ENCODE peak calls at places on chromosomes 6 and 20, in seven cellular contexts. One of them, this sample, is unnamed.

GRCh38 chr20:22080985-22081384 is 375.5 kb downstream of the PAX1 start:
- DNase-seq in left ventricle myocardium inferior: no peak
- DNase-seq in DMS79: no peak
- DNase-seq in NCI-H2107: no peak
- DNase-seq in SJSA1: no peak
- DNase-seq in astrocyte: no peak
- DNase-seq in AG04450: no peak
- DNase-seq in this sample: no peak

GRCh38 chr6:111952821-111953535 is 79.7 kb upstream of the FYN start:
- DNase-seq in left ventricle myocardium inferior: no peak
- DNase-seq in DMS79: no peak
- DNase-seq in NCI-H2107: no peak
- DNase-seq in SJSA1: no peak
- DNase-seq in astrocyte: no peak
- DNase-seq in AG04450: no peak
- DNase-seq in this sample: no peak

GRCh38 chr20:51387125-51387865 is 155.2 kb downstream of the NFATC2 start:
- DNase-seq in left ventricle myocardium inferior: no peak
- DNase-seq in DMS79: no peak
- DNase-seq in NCI-H2107: no peak
- DNase-seq in SJSA1: no peak
- DNase-seq in astrocyte: no peak
- DNase-seq in AG04450: no peak
- DNase-seq in this sample: no peak

GRCh38 chr6:106077170-106077569 is 9.0 kb upstream of the PRDM1 start:
- DNase-seq in left ventricle myocardium inferior: no peak
- DNase-seq in DMS79: no peak
- DNase-seq in NCI-H2107: no peak
- DNase-seq in SJSA1: no peak
- DNase-seq in astrocyte: no peak
- DNase-seq in AG04450: no peak
- DNase-seq in this sample: no peak

GRCh38 chr6:3124667-3125066 is 6.2 kb downstream of the BPHL start:
- DNase-seq in left ventricle myocardium inferior: no peak
- DNase-seq in DMS79: no peak
- DNase-seq in NCI-H2107: no peak
- DNase-seq in SJSA1: no peak
- DNase-seq in astrocyte: no peak
- DNase-seq in AG04450: no peak
- DNase-seq in this sample: no peak

GRCh38 chr6:100304575-100304974 is 160.1 kb downstream of the SIM1 start:
- DNase-seq in left ventricle myocardium inferior: no peak
- DNase-seq in DMS79: no peak
- DNase-seq in NCI-H2107: no peak
- DNase-seq in SJSA1: no peak
- DNase-seq in astrocyte: no peak
- DNase-seq in AG04450: no peak
- DNase-seq in this sample: no peak

GRCh38 chr6:90286884-90287488 is 9.7 kb downstream of the BACH2 start:
- DNase-seq in left ventricle myocardium inferior: no peak
- DNase-seq in DMS79: no peak
- DNase-seq in NCI-H2107: no peak
- DNase-seq in SJSA1: no peak
- DNase-seq in astrocyte: no peak
- DNase-seq in AG04450: no peak
- DNase-seq in this sample: no peak

GRCh38 chr6:4640139-4640538 is 136.1 kb upstream of the CDYL start:
- DNase-seq in left ventricle myocardium inferior: no peak
- DNase-seq in DMS79: no peak
- DNase-seq in NCI-H2107: no peak
- DNase-seq in SJSA1: no peak
- DNase-seq in astrocyte: peak; percentile 36
- DNase-seq in AG04450: peak; percentile 27
- DNase-seq in this sample: no peak

GRCh38 chr6:170583736-170584180 is 679 bp downstream of the PDCD2 start:
- DNase-seq in left ventricle myocardium inferior: no peak
- DNase-seq in DMS79: no peak
- DNase-seq in NCI-H2107: no peak
- DNase-seq in SJSA1: no peak
- DNase-seq in astrocyte: no peak
- DNase-seq in AG04450: no peak
- DNase-seq in this sample: no peak

GRCh38 chr6:29676981-29677601 is 3.9 kb downstream of the ZFP57 start:
- DNase-seq in left ventricle myocardium inferior: no peak
- DNase-seq in DMS79: no peak
- DNase-seq in NCI-H2107: no peak
- DNase-seq in SJSA1: no peak
- DNase-seq in astrocyte: no peak
- DNase-seq in AG04450: no peak
- DNase-seq in this sample: no peak

GRCh38 chr6:137975058-137975940 is 108.2 kb downstream of the TNFAIP3 start:
- DNase-seq in left ventricle myocardium inferior: no peak
- DNase-seq in DMS79: no peak
- DNase-seq in NCI-H2107: no peak
- DNase-seq in SJSA1: no peak
- DNase-seq in astrocyte: no peak
- DNase-seq in AG04450: no peak
- DNase-seq in this sample: no peak

GRCh38 chr6:64034840-64035656 is 399.4 kb downstream of the PHF3 start:
- DNase-seq in left ventricle myocardium inferior: no peak
- DNase-seq in DMS79: no peak
- DNase-seq in NCI-H2107: no peak
- DNase-seq in SJSA1: no peak
- DNase-seq in astrocyte: no peak
- DNase-seq in AG04450: peak; percentile 11
- DNase-seq in this sample: no peak

GRCh38 chr6:43239054-43239453 is 4.2 kb upstream of the TTBK1 start:
- DNase-seq in left ventricle myocardium inferior: no peak
- DNase-seq in DMS79: no peak
- DNase-seq in NCI-H2107: no peak
- DNase-seq in SJSA1: no peak
- DNase-seq in astrocyte: no peak
- DNase-seq in AG04450: no peak
- DNase-seq in this sample: no peak

GRCh38 chr6:97059473-97059872 is 134.9 kb downstream of the KLHL32 start:
- DNase-seq in left ventricle myocardium inferior: no peak
- DNase-seq in DMS79: no peak
- DNase-seq in NCI-H2107: peak; percentile 20
- DNase-seq in SJSA1: no peak
- DNase-seq in astrocyte: peak; percentile 22
- DNase-seq in AG04450: no peak
- DNase-seq in this sample: no peak

GRCh38 chr20:61518424-61518951 is 266.4 kb downstream of the CDH4 start:
- DNase-seq in left ventricle myocardium inferior: no peak
- DNase-seq in DMS79: no peak
- DNase-seq in NCI-H2107: no peak
- DNase-seq in SJSA1: no peak
- DNase-seq in astrocyte: no peak
- DNase-seq in AG04450: no peak
- DNase-seq in this sample: no peak

GRCh38 chr6:41422156-41422555 is 86.7 kb downstream of the NCR2 start:
- DNase-seq in left ventricle myocardium inferior: no peak
- DNase-seq in DMS79: peak; percentile 48
- DNase-seq in NCI-H2107: no peak
- DNase-seq in SJSA1: no peak
- DNase-seq in astrocyte: no peak
- DNase-seq in AG04450: no peak
- DNase-seq in this sample: no peak

GRCh38 chr20:7974785-7975435 is 34.7 kb upstream of the HAO1 start:
- DNase-seq in left ventricle myocardium inferior: no peak
- DNase-seq in DMS79: no peak
- DNase-seq in NCI-H2107: no peak
- DNase-seq in SJSA1: no peak
- DNase-seq in astrocyte: no peak
- DNase-seq in AG04450: no peak
- DNase-seq in this sample: no peak

GRCh38 chr6:79635179-79635578 is 4.0 kb downstream of the SH3BGRL2 start:
- DNase-seq in left ventricle myocardium inferior: no peak
- DNase-seq in DMS79: no peak
- DNase-seq in NCI-H2107: no peak
- DNase-seq in SJSA1: no peak
- DNase-seq in astrocyte: peak; percentile 65
- DNase-seq in AG04450: no peak
- DNase-seq in this sample: no peak

GRCh38 chr6:160462551-160463109 is 114.5 kb downstream of the SLC22A3 start:
- DNase-seq in left ventricle myocardium inferior: no peak
- DNase-seq in DMS79: no peak
- DNase-seq in NCI-H2107: no peak
- DNase-seq in SJSA1: no peak
- DNase-seq in astrocyte: peak; percentile 95
- DNase-seq in AG04450: peak; percentile 68
- DNase-seq in this sample: no peak

GRCh38 chr20:62832212-62832922 is 15.5 kb downstream of the COL9A3 start:
- DNase-seq in left ventricle myocardium inferior: no peak
- DNase-seq in DMS79: peak; percentile 44
- DNase-seq in NCI-H2107: no peak
- DNase-seq in SJSA1: no peak
- DNase-seq in astrocyte: no peak
- DNase-seq in AG04450: no peak
- DNase-seq in this sample: peak; percentile 57

GRCh38 chr20:17971571-17972013 is 2.8 kb downstream of the MGME1 start:
- DNase-seq in left ventricle myocardium inferior: no peak
- DNase-seq in DMS79: no peak
- DNase-seq in NCI-H2107: no peak
- DNase-seq in SJSA1: no peak
- DNase-seq in astrocyte: peak; percentile 77
- DNase-seq in AG04450: no peak
- DNase-seq in this sample: no peak

GRCh38 chr6:144581807-144582537 is 296.8 kb downstream of the UTRN start:
- DNase-seq in left ventricle myocardium inferior: no peak
- DNase-seq in DMS79: no peak
- DNase-seq in NCI-H2107: peak; percentile 18
- DNase-seq in SJSA1: no peak
- DNase-seq in astrocyte: no peak
- DNase-seq in AG04450: no peak
- DNase-seq in this sample: no peak

GRCh38 chr6:90131614-90132423 is 164.8 kb downstream of the BACH2 start:
- DNase-seq in left ventricle myocardium inferior: peak; percentile 44
- DNase-seq in DMS79: no peak
- DNase-seq in NCI-H2107: no peak
- DNase-seq in SJSA1: peak; percentile 77
- DNase-seq in astrocyte: peak; percentile 95
- DNase-seq in AG04450: peak; percentile 59
- DNase-seq in this sample: peak; percentile 52

GRCh38 chr6:5464096-5464885 is 203.0 kb downstream of the FARS2 start:
- DNase-seq in left ventricle myocardium inferior: no peak
- DNase-seq in DMS79: no peak
- DNase-seq in NCI-H2107: no peak
- DNase-seq in SJSA1: no peak
- DNase-seq in astrocyte: peak; percentile 45
- DNase-seq in AG04450: no peak
- DNase-seq in this sample: no peak

GRCh38 chr6:37561361-37561760 is 61.7 kb upstream of the CCDC167 start:
- DNase-seq in left ventricle myocardium inferior: no peak
- DNase-seq in DMS79: no peak
- DNase-seq in NCI-H2107: no peak
- DNase-seq in SJSA1: no peak
- DNase-seq in astrocyte: no peak
- DNase-seq in AG04450: no peak
- DNase-seq in this sample: no peak

GRCh38 chr6:129901910-129902309 is 40.8 kb upstream of the TMEM244 start:
- DNase-seq in left ventricle myocardium inferior: no peak
- DNase-seq in DMS79: no peak
- DNase-seq in NCI-H2107: no peak
- DNase-seq in SJSA1: no peak
- DNase-seq in astrocyte: peak; percentile 41
- DNase-seq in AG04450: no peak
- DNase-seq in this sample: no peak

GRCh38 chr6:55678330-55679224 is 99.6 kb upstream of the HMGCLL1 start:
- DNase-seq in left ventricle myocardium inferior: no peak
- DNase-seq in DMS79: no peak
- DNase-seq in NCI-H2107: no peak
- DNase-seq in SJSA1: no peak
- DNase-seq in astrocyte: no peak
- DNase-seq in AG04450: no peak
- DNase-seq in this sample: no peak

GRCh38 chr6:7899046-7899888 is 11.3 kb downstream of the TXNDC5 start:
- DNase-seq in left ventricle myocardium inferior: no peak
- DNase-seq in DMS79: no peak
- DNase-seq in NCI-H2107: no peak
- DNase-seq in SJSA1: no peak
- DNase-seq in astrocyte: no peak
- DNase-seq in AG04450: no peak
- DNase-seq in this sample: no peak

GRCh38 chr6:168334072-168334471 is 14.5 kb upstream of the DACT2 start:
- DNase-seq in left ventricle myocardium inferior: no peak
- DNase-seq in DMS79: no peak
- DNase-seq in NCI-H2107: no peak
- DNase-seq in SJSA1: no peak
- DNase-seq in astrocyte: no peak
- DNase-seq in AG04450: no peak
- DNase-seq in this sample: no peak

GRCh38 chr6:167161895-167162467 is 4.2 kb upstream of the GPR31 start:
- DNase-seq in left ventricle myocardium inferior: no peak
- DNase-seq in DMS79: no peak
- DNase-seq in NCI-H2107: no peak
- DNase-seq in SJSA1: no peak
- DNase-seq in astrocyte: no peak
- DNase-seq in AG04450: no peak
- DNase-seq in this sample: no peak

GRCh38 chr20:62625921-62626547 is 16.3 kb upstream of the SLCO4A1 start:
- DNase-seq in left ventricle myocardium inferior: no peak
- DNase-seq in DMS79: no peak
- DNase-seq in NCI-H2107: no peak
- DNase-seq in SJSA1: peak; percentile 93
- DNase-seq in astrocyte: no peak
- DNase-seq in AG04450: no peak
- DNase-seq in this sample: peak; percentile 44

GRCh38 chr6:18897350-18897749 is 510.2 kb downstream of the RNF144B start:
- DNase-seq in left ventricle myocardium inferior: no peak
- DNase-seq in DMS79: no peak
- DNase-seq in NCI-H2107: no peak
- DNase-seq in SJSA1: no peak
- DNase-seq in astrocyte: no peak
- DNase-seq in AG04450: no peak
- DNase-seq in this sample: no peak